ENCODE peak calls at places on chromosomes 12 and 14, in five cellular contexts. One of them, this sample, is unnamed.

GRCh38 chr12:111222027-111222414 is 146.9 kb downstream of the PHETA1 start:
- DNase-seq in fibroblast of villous mesenchyme: no peak
- DNase-seq in brain microvascular endothelial cell: no peak
- DNase-seq in stomach: no peak
- DNase-seq in epithelial cell of esophagus: no peak
- DNase-seq in this sample: no peak

GRCh38 chr14:50312734-50313054 is 570 bp downstream of the DMAC2L start:
- DNase-seq in fibroblast of villous mesenchyme: no peak
- DNase-seq in brain microvascular endothelial cell: no peak
- DNase-seq in stomach: no peak
- DNase-seq in epithelial cell of esophagus: peak
- DNase-seq in this sample: no peak

GRCh38 chr12:57226588-57227314 is 2.8 kb upstream of the SHMT2 start:
- DNase-seq in fibroblast of villous mesenchyme: no peak
- DNase-seq in brain microvascular endothelial cell: no peak
- DNase-seq in stomach: no peak
- DNase-seq in epithelial cell of esophagus: no peak
- DNase-seq in this sample: no peak

GRCh38 chr14:91963465-91963864 is 16.0 kb upstream of the FBLN5 start:
- DNase-seq in fibroblast of villous mesenchyme: peak
- DNase-seq in brain microvascular endothelial cell: peak
- DNase-seq in stomach: no peak
- DNase-seq in epithelial cell of esophagus: peak
- DNase-seq in this sample: no peak

GRCh38 chr14:98946995-98947394 is 325.0 kb downstream of the BCL11B start:
- DNase-seq in fibroblast of villous mesenchyme: no peak
- DNase-seq in brain microvascular endothelial cell: no peak
- DNase-seq in stomach: no peak
- DNase-seq in epithelial cell of esophagus: no peak
- DNase-seq in this sample: no peak

GRCh38 chr12:113030875-113031525 is 25.5 kb upstream of the DTX1 start:
- DNase-seq in fibroblast of villous mesenchyme: peak
- DNase-seq in brain microvascular endothelial cell: peak
- DNase-seq in stomach: no peak
- DNase-seq in epithelial cell of esophagus: peak
- DNase-seq in this sample: peak

GRCh38 chr14:22829661-22830328 is at the start of gene MRPL52:
- DNase-seq in fibroblast of villous mesenchyme: peak
- DNase-seq in brain microvascular endothelial cell: peak
- DNase-seq in stomach: peak
- DNase-seq in epithelial cell of esophagus: peak
- DNase-seq in this sample: no peak

GRCh38 chr14:70563869-70564268 is 29.1 kb upstream of the ADAM20 start:
- DNase-seq in fibroblast of villous mesenchyme: no peak
- DNase-seq in brain microvascular endothelial cell: no peak
- DNase-seq in stomach: no peak
- DNase-seq in epithelial cell of esophagus: peak
- DNase-seq in this sample: no peak

GRCh38 chr12:27014085-27014858 is at the start of gene TM7SF3:
- DNase-seq in fibroblast of villous mesenchyme: peak
- DNase-seq in brain microvascular endothelial cell: peak
- DNase-seq in stomach: peak
- DNase-seq in epithelial cell of esophagus: peak
- DNase-seq in this sample: no peak

GRCh38 chr12:132710062-132710421 is 600 bp upstream of the PGAM5 start:
- DNase-seq in fibroblast of villous mesenchyme: no peak
- DNase-seq in brain microvascular endothelial cell: no peak
- DNase-seq in stomach: no peak
- DNase-seq in epithelial cell of esophagus: no peak
- DNase-seq in this sample: no peak

GRCh38 chr12:98593351-98594049 is at the start of gene SLC25A3:
- DNase-seq in fibroblast of villous mesenchyme: peak
- DNase-seq in brain microvascular endothelial cell: peak
- DNase-seq in stomach: peak
- DNase-seq in epithelial cell of esophagus: peak
- DNase-seq in this sample: peak

GRCh38 chr12:98594050-98594853 is 766 bp downstream of the SLC25A3 start:
- DNase-seq in fibroblast of villous mesenchyme: peak
- DNase-seq in brain microvascular endothelial cell: no peak
- DNase-seq in stomach: peak
- DNase-seq in epithelial cell of esophagus: peak
- DNase-seq in this sample: no peak

GRCh38 chr12:98592825-98593322 is 612 bp upstream of the SLC25A3 start:
- DNase-seq in fibroblast of villous mesenchyme: peak
- DNase-seq in brain microvascular endothelial cell: no peak
- DNase-seq in stomach: no peak
- DNase-seq in epithelial cell of esophagus: peak
- DNase-seq in this sample: no peak

GRCh38 chr12:98587084-98587483 is 6.4 kb upstream of the SLC25A3 start:
- DNase-seq in fibroblast of villous mesenchyme: no peak
- DNase-seq in brain microvascular endothelial cell: no peak
- DNase-seq in stomach: no peak
- DNase-seq in epithelial cell of esophagus: no peak
- DNase-seq in this sample: no peak

DNA sequence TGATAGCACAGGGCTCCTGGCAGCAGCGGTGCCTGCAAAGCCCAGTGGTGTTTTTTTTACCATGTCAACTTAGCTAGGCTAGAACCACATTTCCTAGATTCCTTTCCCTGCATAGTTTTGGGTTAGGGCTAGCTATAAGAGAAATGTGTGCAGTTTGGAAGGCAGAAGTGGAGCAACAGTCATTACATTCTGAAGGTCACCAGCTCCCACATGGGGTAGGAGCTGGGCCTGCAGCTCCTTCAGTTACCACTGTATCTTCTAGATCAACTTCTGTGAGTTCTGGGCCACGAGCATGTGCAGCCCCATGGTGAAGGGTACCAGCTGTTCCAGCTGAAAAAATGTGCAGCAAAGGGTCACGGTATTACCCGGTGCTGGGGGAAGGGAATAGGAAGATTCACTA is 2.3 kb upstream of the SLC25A3 start:
- DNase-seq in fibroblast of villous mesenchyme: peak
- DNase-seq in brain microvascular endothelial cell: peak
- DNase-seq in stomach: no peak
- DNase-seq in epithelial cell of esophagus: no peak
- DNase-seq in this sample: peak
- TF ChIP-seq CTCF in fibroblast of villous mesenchyme: peak
- TF ChIP-seq CTCF in brain microvascular endothelial cell: peak
- TF ChIP-seq CTCF in stomach: no peak
- TF ChIP-seq CTCF in epithelial cell of esophagus: no peak
- TF ChIP-seq CTCF in this sample: peak

GRCh38 chr12:68498736-68499135 is 112.0 kb upstream of the RAP1B start:
- DNase-seq in fibroblast of villous mesenchyme: no peak
- DNase-seq in brain microvascular endothelial cell: no peak
- DNase-seq in stomach: no peak
- DNase-seq in epithelial cell of esophagus: no peak
- DNase-seq in this sample: no peak
- H3K4me3 ChIP-seq in fibroblast of villous mesenchyme: no peak
- H3K4me3 ChIP-seq in brain microvascular endothelial cell: no peak
- H3K4me3 ChIP-seq in stomach: no peak
- H3K4me3 ChIP-seq in epithelial cell of esophagus: no peak
- H3K4me3 ChIP-seq in this sample: no peak

GRCh38 chr14:104724981-104725771 is 1.1 kb downstream of the ADSS1 start:
- DNase-seq in fibroblast of villous mesenchyme: peak
- DNase-seq in brain microvascular endothelial cell: no peak
- DNase-seq in stomach: peak
- DNase-seq in epithelial cell of esophagus: no peak
- DNase-seq in this sample: no peak
- TF ChIP-seq CTCF in fibroblast of villous mesenchyme: peak
- TF ChIP-seq CTCF in brain microvascular endothelial cell: peak
- TF ChIP-seq CTCF in stomach: no peak
- TF ChIP-seq CTCF in epithelial cell of esophagus: peak
- TF ChIP-seq CTCF in this sample: peak

GRCh38 chr12:54587315-54587821 is 1.1 kb downstream of the PPP1R1A start:
- DNase-seq in fibroblast of villous mesenchyme: no peak
- DNase-seq in brain microvascular endothelial cell: no peak
- DNase-seq in stomach: peak
- DNase-seq in epithelial cell of esophagus: no peak
- DNase-seq in this sample: no peak
- H3K4me3 ChIP-seq in fibroblast of villous mesenchyme: no peak
- H3K4me3 ChIP-seq in brain microvascular endothelial cell: no peak
- H3K4me3 ChIP-seq in stomach: peak
- H3K4me3 ChIP-seq in epithelial cell of esophagus: no peak
- H3K4me3 ChIP-seq in this sample: no peak

GRCh38 chr12:121718653-121719239 is 6.2 kb downstream of the TMEM120B start:
- DNase-seq in fibroblast of villous mesenchyme: no peak
- DNase-seq in brain microvascular endothelial cell: no peak
- DNase-seq in stomach: no peak
- DNase-seq in epithelial cell of esophagus: peak
- DNase-seq in this sample: no peak
- TF ChIP-seq CTCF in fibroblast of villous mesenchyme: no peak
- TF ChIP-seq CTCF in brain microvascular endothelial cell: no peak
- TF ChIP-seq CTCF in stomach: no peak
- TF ChIP-seq CTCF in epithelial cell of esophagus: no peak
- TF ChIP-seq CTCF in this sample: no peak

GRCh38 chr12:30045171-30045570 is 261.4 kb upstream of the TMTC1 start:
- DNase-seq in fibroblast of villous mesenchyme: no peak
- DNase-seq in brain microvascular endothelial cell: no peak
- DNase-seq in stomach: no peak
- DNase-seq in epithelial cell of esophagus: no peak
- DNase-seq in this sample: no peak

GRCh38 chr12:30046376-30046775 is 262.6 kb upstream of the TMTC1 start:
- DNase-seq in fibroblast of villous mesenchyme: no peak
- DNase-seq in brain microvascular endothelial cell: peak
- DNase-seq in stomach: no peak
- DNase-seq in epithelial cell of esophagus: no peak
- DNase-seq in this sample: no peak

GRCh38 chr12:30044206-30044605 is 260.5 kb upstream of the TMTC1 start:
- DNase-seq in fibroblast of villous mesenchyme: no peak
- DNase-seq in brain microvascular endothelial cell: no peak
- DNase-seq in stomach: no peak
- DNase-seq in epithelial cell of esophagus: no peak
- DNase-seq in this sample: no peak

GRCh38 chr12:30043151-30043550 is 259.4 kb upstream of the TMTC1 start:
- DNase-seq in fibroblast of villous mesenchyme: no peak
- DNase-seq in brain microvascular endothelial cell: no peak
- DNase-seq in stomach: no peak
- DNase-seq in epithelial cell of esophagus: no peak
- DNase-seq in this sample: no peak

DNA sequence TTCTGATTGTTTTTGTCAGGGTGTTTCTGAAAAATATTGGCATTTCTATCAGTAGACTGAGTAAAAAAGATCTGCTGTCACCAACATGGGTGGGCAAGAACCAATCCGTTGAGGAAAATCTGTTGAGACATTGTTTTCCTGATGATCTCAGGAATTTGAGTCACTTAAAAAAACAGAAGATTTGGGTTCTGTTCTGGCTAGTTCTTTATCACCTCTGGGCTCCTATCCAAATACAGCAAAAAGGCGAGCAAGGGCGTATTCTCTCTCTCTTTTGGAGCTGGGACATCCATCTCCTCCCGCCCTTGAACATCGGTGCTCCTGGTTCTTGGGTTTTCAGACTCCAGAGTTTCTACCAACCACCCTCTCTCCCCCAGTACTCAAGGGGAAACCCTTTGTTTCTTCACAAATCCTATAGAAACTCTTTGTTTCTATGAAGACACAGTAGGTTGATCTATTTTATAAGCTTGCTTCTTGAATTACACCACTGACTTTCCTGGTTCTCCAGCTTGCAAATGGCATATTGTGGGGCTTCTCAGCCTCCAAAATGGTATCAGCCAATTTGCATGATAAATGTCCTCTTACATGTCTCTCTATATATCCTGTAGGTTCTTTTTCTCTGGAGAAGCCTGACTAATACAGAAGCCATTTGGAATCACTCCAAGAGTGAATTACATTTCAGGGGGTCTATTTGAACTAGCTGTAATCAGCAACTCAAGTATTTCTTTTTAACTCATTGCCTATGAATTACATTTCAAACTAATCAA is 263.9 kb upstream of the TMTC1 start:
- DNase-seq in fibroblast of villous mesenchyme: no peak
- DNase-seq in brain microvascular endothelial cell: peak
- DNase-seq in stomach: no peak
- DNase-seq in epithelial cell of esophagus: no peak
- DNase-seq in this sample: no peak
- H3K4me3 ChIP-seq in fibroblast of villous mesenchyme: no peak
- H3K4me3 ChIP-seq in brain microvascular endothelial cell: no peak
- H3K4me3 ChIP-seq in stomach: no peak
- H3K4me3 ChIP-seq in epithelial cell of esophagus: no peak
- H3K4me3 ChIP-seq in this sample: no peak

This sample was measured in AG04449.